ENCODE peak calls at places on chromosomes 3 and 15, in seven cellular contexts. One of them, this sample, is unnamed.
A peak's percentile ranks its signal among the peaks of the same experiment; 100 is the strongest.

GRCh38 chr15:85168642-85169173 is 187.1 kb downstream of the PDE8A start:
- DNase-seq in psoas muscle: no peak
- DNase-seq in IMR-90: peak; percentile 8
- DNase-seq in left ventricle myocardium superior: no peak
- DNase-seq in nucleus accumbens: no peak
- DNase-seq in RWPE1: peak; percentile 86
- DNase-seq in NCI-H510A treated with DMSO at 0.1 percent for 48 hours: no peak
- DNase-seq in this sample: no peak

GRCh38 chr3:56347219-56347871 is 120.9 kb downstream of the ERC2 start:
- DNase-seq in psoas muscle: no peak
- DNase-seq in IMR-90: no peak
- DNase-seq in left ventricle myocardium superior: no peak
- DNase-seq in nucleus accumbens: no peak
- DNase-seq in RWPE1: no peak
- DNase-seq in NCI-H510A treated with DMSO at 0.1 percent for 48 hours: no peak
- DNase-seq in this sample: peak; percentile 40

GRCh38 chr3:168034152-168034928 is 61.4 kb downstream of the GOLIM4 start:
- DNase-seq in psoas muscle: no peak
- DNase-seq in IMR-90: peak; percentile 73
- DNase-seq in left ventricle myocardium superior: no peak
- DNase-seq in nucleus accumbens: no peak
- DNase-seq in RWPE1: no peak
- DNase-seq in NCI-H510A treated with DMSO at 0.1 percent for 48 hours: no peak
- DNase-seq in this sample: no peak

GRCh38 chr3:38067508-38068233 is 28.7 kb downstream of the DLEC1 start:
- DNase-seq in psoas muscle: no peak
- DNase-seq in IMR-90: no peak
- DNase-seq in left ventricle myocardium superior: no peak
- DNase-seq in nucleus accumbens: no peak
- DNase-seq in RWPE1: no peak
- DNase-seq in NCI-H510A treated with DMSO at 0.1 percent for 48 hours: no peak
- DNase-seq in this sample: no peak

GRCh38 chr15:51600114-51600513 is 22.5 kb downstream of the DMXL2 start:
- DNase-seq in psoas muscle: no peak
- DNase-seq in IMR-90: peak; percentile 43
- DNase-seq in left ventricle myocardium superior: no peak
- DNase-seq in nucleus accumbens: no peak
- DNase-seq in RWPE1: peak; percentile 79
- DNase-seq in NCI-H510A treated with DMSO at 0.1 percent for 48 hours: no peak
- DNase-seq in this sample: no peak

GRCh38 chr3:67610458-67610857 is 44.0 kb downstream of the SUCLG2 start:
- DNase-seq in psoas muscle: no peak
- DNase-seq in IMR-90: peak; percentile 85
- DNase-seq in left ventricle myocardium superior: no peak
- DNase-seq in nucleus accumbens: no peak
- DNase-seq in RWPE1: no peak
- DNase-seq in NCI-H510A treated with DMSO at 0.1 percent for 48 hours: no peak
- DNase-seq in this sample: no peak

GRCh38 chr3:38730281-38730680 is 80.8 kb upstream of the SCN5A start:
- DNase-seq in psoas muscle: no peak
- DNase-seq in IMR-90: peak; percentile 91
- DNase-seq in left ventricle myocardium superior: no peak
- DNase-seq in nucleus accumbens: no peak
- DNase-seq in RWPE1: peak; percentile 9
- DNase-seq in NCI-H510A treated with DMSO at 0.1 percent for 48 hours: no peak
- DNase-seq in this sample: no peak

GRCh38 chr15:77784361-77785292 is 151.9 kb upstream of the LINGO1 start:
- DNase-seq in psoas muscle: no peak
- DNase-seq in IMR-90: no peak
- DNase-seq in left ventricle myocardium superior: no peak
- DNase-seq in nucleus accumbens: no peak
- DNase-seq in RWPE1: peak; percentile 29
- DNase-seq in NCI-H510A treated with DMSO at 0.1 percent for 48 hours: no peak
- DNase-seq in this sample: no peak

GRCh38 chr3:153026026-153026425 is 136.0 kb upstream of the RAP2B start:
- DNase-seq in psoas muscle: no peak
- DNase-seq in IMR-90: peak; percentile 52
- DNase-seq in left ventricle myocardium superior: no peak
- DNase-seq in nucleus accumbens: no peak
- DNase-seq in RWPE1: peak; percentile 41
- DNase-seq in NCI-H510A treated with DMSO at 0.1 percent for 48 hours: no peak
- DNase-seq in this sample: no peak

GRCh38 chr3:57292159-57292894 is at the start of gene ASB14:
- DNase-seq in psoas muscle: no peak
- DNase-seq in IMR-90: no peak
- DNase-seq in left ventricle myocardium superior: no peak
- DNase-seq in nucleus accumbens: no peak
- DNase-seq in RWPE1: no peak
- DNase-seq in NCI-H510A treated with DMSO at 0.1 percent for 48 hours: no peak
- DNase-seq in this sample: no peak

GRCh38 chr3:122890077-122890484 is 95.2 kb downstream of the SLC49A4 start:
- DNase-seq in psoas muscle: peak; percentile 49
- DNase-seq in IMR-90: peak; percentile 42
- DNase-seq in left ventricle myocardium superior: peak; percentile 75
- DNase-seq in nucleus accumbens: no peak
- DNase-seq in RWPE1: peak; percentile 92
- DNase-seq in NCI-H510A treated with DMSO at 0.1 percent for 48 hours: no peak
- DNase-seq in this sample: no peak

GRCh38 chr3:62686916-62687315 is 188.3 kb downstream of the CADPS start:
- DNase-seq in psoas muscle: no peak
- DNase-seq in IMR-90: no peak
- DNase-seq in left ventricle myocardium superior: no peak
- DNase-seq in nucleus accumbens: no peak
- DNase-seq in RWPE1: no peak
- DNase-seq in NCI-H510A treated with DMSO at 0.1 percent for 48 hours: no peak
- DNase-seq in this sample: no peak

GRCh38 chr3:69649120-69649519 is 90.1 kb upstream of the MITF start:
- DNase-seq in psoas muscle: no peak
- DNase-seq in IMR-90: peak; percentile 55
- DNase-seq in left ventricle myocardium superior: no peak
- DNase-seq in nucleus accumbens: no peak
- DNase-seq in RWPE1: peak; percentile 34
- DNase-seq in NCI-H510A treated with DMSO at 0.1 percent for 48 hours: no peak
- DNase-seq in this sample: no peak

GRCh38 chr3:37990527-37990926 is at the start of gene VILL:
- DNase-seq in psoas muscle: no peak
- DNase-seq in IMR-90: no peak
- DNase-seq in left ventricle myocardium superior: no peak
- DNase-seq in nucleus accumbens: no peak
- DNase-seq in RWPE1: no peak
- DNase-seq in NCI-H510A treated with DMSO at 0.1 percent for 48 hours: peak; percentile 62
- DNase-seq in this sample: no peak

GRCh38 chr3:38008191-38008701 is 17.7 kb downstream of the VILL start:
- DNase-seq in psoas muscle: no peak
- DNase-seq in IMR-90: no peak
- DNase-seq in left ventricle myocardium superior: no peak
- DNase-seq in nucleus accumbens: no peak
- DNase-seq in RWPE1: no peak
- DNase-seq in NCI-H510A treated with DMSO at 0.1 percent for 48 hours: no peak
- DNase-seq in this sample: no peak

GRCh38 chr3:46484388-46484787 is 13.4 kb upstream of the RTP3 start:
- DNase-seq in psoas muscle: no peak
- DNase-seq in IMR-90: no peak
- DNase-seq in left ventricle myocardium superior: no peak
- DNase-seq in nucleus accumbens: no peak
- DNase-seq in RWPE1: no peak
- DNase-seq in NCI-H510A treated with DMSO at 0.1 percent for 48 hours: no peak
- DNase-seq in this sample: no peak

GRCh38 chr3:38637906-38638305 is 11.6 kb downstream of the SCN5A start:
- DNase-seq in psoas muscle: no peak
- DNase-seq in IMR-90: no peak
- DNase-seq in left ventricle myocardium superior: no peak
- DNase-seq in nucleus accumbens: no peak
- DNase-seq in RWPE1: no peak
- DNase-seq in NCI-H510A treated with DMSO at 0.1 percent for 48 hours: no peak
- DNase-seq in this sample: no peak

GRCh38 chr3:189515916-189516531 is 115.2 kb upstream of the TP63 start:
- DNase-seq in psoas muscle: no peak
- DNase-seq in IMR-90: no peak
- DNase-seq in left ventricle myocardium superior: no peak
- DNase-seq in nucleus accumbens: no peak
- DNase-seq in RWPE1: no peak
- DNase-seq in NCI-H510A treated with DMSO at 0.1 percent for 48 hours: no peak
- DNase-seq in this sample: no peak

GRCh38 chr3:134212898-134213665 is 37.6 kb downstream of the RYK start:
- DNase-seq in psoas muscle: peak; percentile 76
- DNase-seq in IMR-90: peak; percentile 74
- DNase-seq in left ventricle myocardium superior: peak; percentile 83
- DNase-seq in nucleus accumbens: peak; percentile 19
- DNase-seq in RWPE1: peak; percentile 86
- DNase-seq in NCI-H510A treated with DMSO at 0.1 percent for 48 hours: peak; percentile 52
- DNase-seq in this sample: peak; percentile 94

GRCh38 chr3:183892610-183893214 is 8.0 kb upstream of the PARL start:
- DNase-seq in psoas muscle: no peak
- DNase-seq in IMR-90: no peak
- DNase-seq in left ventricle myocardium superior: no peak
- DNase-seq in nucleus accumbens: no peak
- DNase-seq in RWPE1: no peak
- DNase-seq in NCI-H510A treated with DMSO at 0.1 percent for 48 hours: no peak
- DNase-seq in this sample: no peak

GRCh38 chr3:87468938-87469337 is 192.6 kb upstream of the POU1F1 start:
- DNase-seq in psoas muscle: no peak
- DNase-seq in IMR-90: no peak
- DNase-seq in left ventricle myocardium superior: no peak
- DNase-seq in nucleus accumbens: no peak
- DNase-seq in RWPE1: peak; percentile 0
- DNase-seq in NCI-H510A treated with DMSO at 0.1 percent for 48 hours: no peak
- DNase-seq in this sample: no peak

GRCh38 chr3:50267280-50267913 is 1.6 kb upstream of the SEMA3B start:
- DNase-seq in psoas muscle: peak; percentile 72
- DNase-seq in IMR-90: no peak
- DNase-seq in left ventricle myocardium superior: peak; percentile 86
- DNase-seq in nucleus accumbens: no peak
- DNase-seq in RWPE1: no peak
- DNase-seq in NCI-H510A treated with DMSO at 0.1 percent for 48 hours: no peak
- DNase-seq in this sample: no peak

GRCh38 chr3:81726132-81726531 is 35.3 kb downstream of the GBE1 start:
- DNase-seq in psoas muscle: no peak
- DNase-seq in IMR-90: peak; percentile 56
- DNase-seq in left ventricle myocardium superior: no peak
- DNase-seq in nucleus accumbens: no peak
- DNase-seq in RWPE1: no peak
- DNase-seq in NCI-H510A treated with DMSO at 0.1 percent for 48 hours: peak; percentile 15
- DNase-seq in this sample: no peak